ENCODE peak calls at places on chromosomes 13 and 19, in ten cellular contexts. One of them, this sample, is unnamed.

GRCh38 chr19:12733369-12733896 is 1.1 kb downstream of the TRIR start:
- DNase-seq in heart left ventricle: no peak
- DNase-seq in A549: peak
- DNase-seq in lower lobe of right lung: no peak
- DNase-seq in upper lobe of right lung: no peak
- DNase-seq in CD8-positive, alpha-beta memory T cell: peak
- DNase-seq in aorta: no peak
- DNase-seq in ovary: no peak
- DNase-seq in neuronal stem cell: peak
- DNase-seq in naive thymus-derived CD4-positive, alpha-beta T cell: no peak
- DNase-seq in this sample: no peak

GRCh38 chr13:94345374-94346195 is 133.9 kb downstream of the DCT start:
- DNase-seq in lower lobe of right lung: no peak
- DNase-seq in naive thymus-derived CD4-positive, alpha-beta T cell: no peak
- DNase-seq in aorta: no peak
- DNase-seq in upper lobe of right lung: no peak
- DNase-seq in ovary: no peak
- DNase-seq in neuronal stem cell: no peak
- DNase-seq in heart left ventricle: no peak
- DNase-seq in A549: no peak
- DNase-seq in CD8-positive, alpha-beta memory T cell: peak
- DNase-seq in this sample: no peak

GRCh38 chr13:28237944-28238343 is 99.6 kb downstream of the PAN3 start:
- DNase-seq in aorta: no peak
- DNase-seq in CD8-positive, alpha-beta memory T cell: no peak
- DNase-seq in lower lobe of right lung: no peak
- DNase-seq in upper lobe of right lung: no peak
- DNase-seq in neuronal stem cell: no peak
- DNase-seq in ovary: no peak
- DNase-seq in heart left ventricle: no peak
- DNase-seq in naive thymus-derived CD4-positive, alpha-beta T cell: no peak
- DNase-seq in A549: no peak
- DNase-seq in this sample: no peak

GRCh38 chr13:102147353-102147752 is 254.5 kb downstream of the FGF14 start:
- DNase-seq in A549: no peak
- DNase-seq in lower lobe of right lung: no peak
- DNase-seq in upper lobe of right lung: no peak
- DNase-seq in ovary: no peak
- DNase-seq in heart left ventricle: no peak
- DNase-seq in CD8-positive, alpha-beta memory T cell: no peak
- DNase-seq in neuronal stem cell: no peak
- DNase-seq in aorta: no peak
- DNase-seq in naive thymus-derived CD4-positive, alpha-beta T cell: no peak
- DNase-seq in this sample: no peak

GRCh38 chr13:19695829-19696228 is 62.4 kb downstream of the MPHOSPH8 start:
- DNase-seq in A549: no peak
- DNase-seq in aorta: no peak
- DNase-seq in ovary: no peak
- DNase-seq in naive thymus-derived CD4-positive, alpha-beta T cell: no peak
- DNase-seq in heart left ventricle: no peak
- DNase-seq in neuronal stem cell: no peak
- DNase-seq in lower lobe of right lung: no peak
- DNase-seq in upper lobe of right lung: no peak
- DNase-seq in CD8-positive, alpha-beta memory T cell: no peak
- DNase-seq in this sample: no peak

GRCh38 chr19:19580417-19580816 is 38.1 kb downstream of the PBX4 start:
- DNase-seq in ovary: no peak
- DNase-seq in aorta: no peak
- DNase-seq in heart left ventricle: no peak
- DNase-seq in A549: no peak
- DNase-seq in naive thymus-derived CD4-positive, alpha-beta T cell: no peak
- DNase-seq in upper lobe of right lung: no peak
- DNase-seq in neuronal stem cell: no peak
- DNase-seq in lower lobe of right lung: no peak
- DNase-seq in CD8-positive, alpha-beta memory T cell: no peak
- DNase-seq in this sample: no peak

GRCh38 chr19:3451451-3451866 is 28.9 kb downstream of the SMIM24 start:
- DNase-seq in heart left ventricle: no peak
- DNase-seq in ovary: no peak
- DNase-seq in aorta: no peak
- DNase-seq in upper lobe of right lung: no peak
- DNase-seq in CD8-positive, alpha-beta memory T cell: no peak
- DNase-seq in A549: no peak
- DNase-seq in neuronal stem cell: no peak
- DNase-seq in naive thymus-derived CD4-positive, alpha-beta T cell: no peak
- DNase-seq in lower lobe of right lung: no peak
- DNase-seq in this sample: no peak

GRCh38 chr13:26155568-26155967 is 66.5 kb downstream of the RNF6 start:
- DNase-seq in aorta: no peak
- DNase-seq in A549: no peak
- DNase-seq in lower lobe of right lung: no peak
- DNase-seq in heart left ventricle: no peak
- DNase-seq in naive thymus-derived CD4-positive, alpha-beta T cell: no peak
- DNase-seq in upper lobe of right lung: no peak
- DNase-seq in CD8-positive, alpha-beta memory T cell: no peak
- DNase-seq in neuronal stem cell: no peak
- DNase-seq in ovary: no peak
- DNase-seq in this sample: no peak

GRCh38 chr13:110447058-110447511 is 114.4 kb downstream of the RAB20 start:
- DNase-seq in heart left ventricle: no peak
- DNase-seq in A549: no peak
- DNase-seq in lower lobe of right lung: no peak
- DNase-seq in neuronal stem cell: no peak
- DNase-seq in naive thymus-derived CD4-positive, alpha-beta T cell: no peak
- DNase-seq in ovary: peak
- DNase-seq in aorta: no peak
- DNase-seq in upper lobe of right lung: no peak
- DNase-seq in CD8-positive, alpha-beta memory T cell: no peak
- DNase-seq in this sample: no peak

GRCh38 chr13:110446570-110446880 is 115.0 kb downstream of the RAB20 start:
- DNase-seq in upper lobe of right lung: no peak
- DNase-seq in ovary: no peak
- DNase-seq in CD8-positive, alpha-beta memory T cell: no peak
- DNase-seq in naive thymus-derived CD4-positive, alpha-beta T cell: no peak
- DNase-seq in aorta: no peak
- DNase-seq in heart left ventricle: no peak
- DNase-seq in lower lobe of right lung: no peak
- DNase-seq in neuronal stem cell: no peak
- DNase-seq in A549: no peak
- DNase-seq in this sample: no peak

GRCh38 chr13:110445183-110445582 is 116.3 kb downstream of the RAB20 start:
- DNase-seq in neuronal stem cell: no peak
- DNase-seq in lower lobe of right lung: no peak
- DNase-seq in naive thymus-derived CD4-positive, alpha-beta T cell: no peak
- DNase-seq in ovary: peak
- DNase-seq in heart left ventricle: no peak
- DNase-seq in A549: no peak
- DNase-seq in aorta: no peak
- DNase-seq in upper lobe of right lung: no peak
- DNase-seq in CD8-positive, alpha-beta memory T cell: no peak
- DNase-seq in this sample: no peak

GRCh38 chr13:110444226-110444653 is 117.3 kb downstream of the RAB20 start:
- DNase-seq in lower lobe of right lung: no peak
- DNase-seq in ovary: peak
- DNase-seq in A549: no peak
- DNase-seq in upper lobe of right lung: no peak
- DNase-seq in naive thymus-derived CD4-positive, alpha-beta T cell: no peak
- DNase-seq in heart left ventricle: no peak
- DNase-seq in CD8-positive, alpha-beta memory T cell: no peak
- DNase-seq in neuronal stem cell: no peak
- DNase-seq in aorta: no peak
- DNase-seq in this sample: no peak

GRCh38 chr13:110445722-110446569 is 115.6 kb downstream of the RAB20 start:
- DNase-seq in neuronal stem cell: no peak
- DNase-seq in upper lobe of right lung: no peak
- DNase-seq in CD8-positive, alpha-beta memory T cell: no peak
- DNase-seq in lower lobe of right lung: no peak
- DNase-seq in naive thymus-derived CD4-positive, alpha-beta T cell: no peak
- DNase-seq in ovary: peak
- DNase-seq in aorta: no peak
- DNase-seq in heart left ventricle: no peak
- DNase-seq in A549: no peak
- DNase-seq in this sample: no peak
- H3K27ac ChIP-seq in neuronal stem cell: no peak
- H3K27ac ChIP-seq in upper lobe of right lung: no peak
- H3K27ac ChIP-seq in CD8-positive, alpha-beta memory T cell: no peak
- H3K27ac ChIP-seq in lower lobe of right lung: no peak
- H3K27ac ChIP-seq in naive thymus-derived CD4-positive, alpha-beta T cell: no peak
- H3K27ac ChIP-seq in ovary: peak
- H3K27ac ChIP-seq in aorta: no peak
- H3K27ac ChIP-seq in heart left ventricle: no peak
- H3K27ac ChIP-seq in A549: no peak
- H3K27ac ChIP-seq in this sample: no peak

GRCh38 chr19:48617146-48617937 is 1.6 kb downstream of the RPL18 start:
- DNase-seq in CD8-positive, alpha-beta memory T cell: no peak
- DNase-seq in lower lobe of right lung: no peak
- DNase-seq in heart left ventricle: no peak
- DNase-seq in A549: no peak
- DNase-seq in upper lobe of right lung: no peak
- DNase-seq in aorta: no peak
- DNase-seq in neuronal stem cell: no peak
- DNase-seq in naive thymus-derived CD4-positive, alpha-beta T cell: no peak
- DNase-seq in ovary: no peak
- DNase-seq in this sample: no peak

GRCh38 chr19:48615145-48616040 is 517 bp upstream of the FAM83E start:
- DNase-seq in heart left ventricle: no peak
- DNase-seq in A549: no peak
- DNase-seq in CD8-positive, alpha-beta memory T cell: no peak
- DNase-seq in aorta: no peak
- DNase-seq in lower lobe of right lung: no peak
- DNase-seq in naive thymus-derived CD4-positive, alpha-beta T cell: no peak
- DNase-seq in neuronal stem cell: no peak
- DNase-seq in ovary: no peak
- DNase-seq in upper lobe of right lung: no peak
- DNase-seq in this sample: no peak

GRCh38 chr19:48618278-48618915 is 581 bp downstream of the RPL18 start:
- DNase-seq in A549: no peak
- DNase-seq in neuronal stem cell: no peak
- DNase-seq in naive thymus-derived CD4-positive, alpha-beta T cell: no peak
- DNase-seq in lower lobe of right lung: no peak
- DNase-seq in ovary: no peak
- DNase-seq in heart left ventricle: no peak
- DNase-seq in upper lobe of right lung: no peak
- DNase-seq in CD8-positive, alpha-beta memory T cell: no peak
- DNase-seq in aorta: no peak
- DNase-seq in this sample: no peak

GRCh38 chr19:48616041-48616436 is 1.2 kb upstream of the FAM83E start:
- DNase-seq in neuronal stem cell: no peak
- DNase-seq in upper lobe of right lung: no peak
- DNase-seq in naive thymus-derived CD4-positive, alpha-beta T cell: no peak
- DNase-seq in heart left ventricle: no peak
- DNase-seq in aorta: no peak
- DNase-seq in lower lobe of right lung: no peak
- DNase-seq in A549: no peak
- DNase-seq in ovary: no peak
- DNase-seq in CD8-positive, alpha-beta memory T cell: no peak
- DNase-seq in this sample: no peak

DNA sequence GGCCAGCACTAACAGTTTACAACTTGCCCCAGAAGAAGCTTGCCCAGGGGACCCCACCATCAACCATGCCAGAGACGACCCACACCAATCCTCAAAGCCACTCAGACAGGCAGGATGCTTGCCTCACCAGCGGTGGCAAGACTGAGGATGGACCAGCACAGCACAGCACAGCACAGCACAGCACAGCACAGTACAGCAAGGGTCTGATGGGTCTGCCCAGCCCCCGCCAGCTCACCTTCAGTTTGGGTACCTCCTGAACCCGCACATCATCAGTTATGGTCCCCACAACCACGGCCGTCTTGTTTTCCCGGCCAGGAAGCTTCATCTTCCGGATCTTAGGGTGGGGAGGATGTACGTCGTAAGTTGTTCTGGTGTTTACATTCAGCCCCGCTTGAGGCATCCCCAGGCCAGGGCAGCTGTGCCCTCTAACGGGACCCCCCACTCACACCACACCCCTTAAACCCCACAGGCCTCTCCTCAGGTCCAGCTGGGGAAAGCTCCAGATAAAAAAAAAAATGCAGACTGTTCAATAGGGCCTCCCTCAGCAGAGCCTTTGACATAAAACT is 1.7 kb upstream of the FAM83E start:
- DNase-seq in upper lobe of right lung: no peak
- DNase-seq in heart left ventricle: no peak
- DNase-seq in CD8-positive, alpha-beta memory T cell: no peak
- DNase-seq in A549: no peak
- DNase-seq in naive thymus-derived CD4-positive, alpha-beta T cell: no peak
- DNase-seq in neuronal stem cell: no peak
- DNase-seq in aorta: no peak
- DNase-seq in lower lobe of right lung: no peak
- DNase-seq in ovary: no peak
- DNase-seq in this sample: no peak
- H3K4me3 ChIP-seq in upper lobe of right lung: peak
- H3K4me3 ChIP-seq in heart left ventricle: no peak
- H3K4me3 ChIP-seq in CD8-positive, alpha-beta memory T cell: no peak
- H3K4me3 ChIP-seq in A549: peak
- H3K4me3 ChIP-seq in naive thymus-derived CD4-positive, alpha-beta T cell: no peak
- H3K4me3 ChIP-seq in neuronal stem cell: no peak
- H3K4me3 ChIP-seq in aorta: no peak
- H3K4me3 ChIP-seq in lower lobe of right lung: peak
- H3K4me3 ChIP-seq in ovary: no peak
- H3K4me3 ChIP-seq in this sample: peak

GRCh38 chr13:45194081-45194939 is 6.5 kb downstream of the KCTD4 start:
- DNase-seq in lower lobe of right lung: no peak
- DNase-seq in ovary: peak
- DNase-seq in neuronal stem cell: no peak
- DNase-seq in heart left ventricle: peak
- DNase-seq in naive thymus-derived CD4-positive, alpha-beta T cell: no peak
- DNase-seq in A549: no peak
- DNase-seq in upper lobe of right lung: no peak
- DNase-seq in CD8-positive, alpha-beta memory T cell: no peak
- DNase-seq in aorta: peak
- DNase-seq in this sample: no peak

GRCh38 chr13:45196622-45197021 is 4.2 kb downstream of the KCTD4 start:
- DNase-seq in CD8-positive, alpha-beta memory T cell: no peak
- DNase-seq in A549: no peak
- DNase-seq in aorta: no peak
- DNase-seq in ovary: no peak
- DNase-seq in neuronal stem cell: no peak
- DNase-seq in heart left ventricle: no peak
- DNase-seq in upper lobe of right lung: no peak
- DNase-seq in naive thymus-derived CD4-positive, alpha-beta T cell: no peak
- DNase-seq in lower lobe of right lung: no peak
- DNase-seq in this sample: no peak

GRCh38 chr13:45196091-45196490 is 4.8 kb downstream of the KCTD4 start:
- DNase-seq in neuronal stem cell: no peak
- DNase-seq in lower lobe of right lung: no peak
- DNase-seq in heart left ventricle: no peak
- DNase-seq in upper lobe of right lung: no peak
- DNase-seq in CD8-positive, alpha-beta memory T cell: no peak
- DNase-seq in ovary: no peak
- DNase-seq in A549: no peak
- DNase-seq in naive thymus-derived CD4-positive, alpha-beta T cell: no peak
- DNase-seq in aorta: no peak
- DNase-seq in this sample: no peak

GRCh38 chr13:45195421-45195820 is 5.4 kb downstream of the KCTD4 start:
- DNase-seq in heart left ventricle: no peak
- DNase-seq in upper lobe of right lung: no peak
- DNase-seq in aorta: no peak
- DNase-seq in neuronal stem cell: no peak
- DNase-seq in CD8-positive, alpha-beta memory T cell: no peak
- DNase-seq in lower lobe of right lung: no peak
- DNase-seq in naive thymus-derived CD4-positive, alpha-beta T cell: no peak
- DNase-seq in ovary: no peak
- DNase-seq in A549: no peak
- DNase-seq in this sample: no peak

GRCh38 chr13:45191874-45192273 is 9.0 kb downstream of the KCTD4 start:
- DNase-seq in lower lobe of right lung: no peak
- DNase-seq in ovary: no peak
- DNase-seq in heart left ventricle: no peak
- DNase-seq in CD8-positive, alpha-beta memory T cell: no peak
- DNase-seq in A549: no peak
- DNase-seq in upper lobe of right lung: no peak
- DNase-seq in naive thymus-derived CD4-positive, alpha-beta T cell: no peak
- DNase-seq in neuronal stem cell: no peak
- DNase-seq in aorta: no peak
- DNase-seq in this sample: no peak
- H3K27ac ChIP-seq in lower lobe of right lung: no peak
- H3K27ac ChIP-seq in ovary: no peak
- H3K27ac ChIP-seq in heart left ventricle: no peak
- H3K27ac ChIP-seq in CD8-positive, alpha-beta memory T cell: no peak
- H3K27ac ChIP-seq in A549: no peak
- H3K27ac ChIP-seq in upper lobe of right lung: no peak
- H3K27ac ChIP-seq in naive thymus-derived CD4-positive, alpha-beta T cell: no peak
- H3K27ac ChIP-seq in neuronal stem cell: no peak
- H3K27ac ChIP-seq in aorta: no peak
- H3K27ac ChIP-seq in this sample: no peak

GRCh38 chr19:55156202-55157063 is 1.1 kb downstream of the TNNI3 start:
- DNase-seq in ovary: no peak
- DNase-seq in naive thymus-derived CD4-positive, alpha-beta T cell: no peak
- DNase-seq in aorta: no peak
- DNase-seq in CD8-positive, alpha-beta memory T cell: no peak
- DNase-seq in upper lobe of right lung: peak
- DNase-seq in neuronal stem cell: peak
- DNase-seq in heart left ventricle: peak
- DNase-seq in A549: peak
- DNase-seq in lower lobe of right lung: no peak
- DNase-seq in this sample: peak
- H3K4me3 ChIP-seq in ovary: no peak
- H3K4me3 ChIP-seq in naive thymus-derived CD4-positive, alpha-beta T cell: no peak
- H3K4me3 ChIP-seq in aorta: no peak
- H3K4me3 ChIP-seq in CD8-positive, alpha-beta memory T cell: no peak
- H3K4me3 ChIP-seq in upper lobe of right lung: no peak
- H3K4me3 ChIP-seq in neuronal stem cell: peak
- H3K4me3 ChIP-seq in heart left ventricle: peak
- H3K4me3 ChIP-seq in A549: peak
- H3K4me3 ChIP-seq in lower lobe of right lung: peak
- H3K4me3 ChIP-seq in this sample: no peak